ENCODE peak calls at places on chromosomes 1 and 21, in nine cellular contexts. H, M, V, Y, Z, G, S, L and W are unnamed samples.

GRCh38 chr1:112849425-112849966 is 106.5 kb downstream of the SLC16A1 start:
- DNase-seq in H (peak), M (peak), V (no peak), Y (peak), Z (peak), G (no peak), S (peak), L (peak), W (peak)

GRCh38 chr1:21269461-21270085 is 20.7 kb downstream of the ECE1 start:
- DNase-seq in H (no peak), M (no peak), V (peak), Y (no peak), Z (no peak), G (no peak), S (no peak), L (no peak), W (no peak)

GRCh38 chr21:36310016-36310415 is 10.0 kb upstream of the MORC3 start:
- DNase-seq in H (no peak), M (no peak), V (no peak), Y (no peak), Z (no peak), G (no peak), S (no peak), L (no peak), W (no peak)

GRCh38 chr1:234970731-234971476 is 157.7 kb downstream of the TOMM20 start:
- DNase-seq in H (peak), M (peak), V (peak), Y (no peak), Z (peak), G (peak), S (peak), L (no peak), W (peak)

GRCh38 chr1:3338725-3339070 is 115.8 kb upstream of the ARHGEF16 start:
- DNase-seq in H (no peak), M (no peak), V (no peak), Y (no peak), Z (no peak), G (no peak), S (no peak), L (no peak), W (no peak)

GRCh38 chr1:193104906-193105820 is at the start of gene GLRX2:
- DNase-seq in H (peak), M (peak), V (peak), Y (peak), Z (peak), G (peak), S (peak), L (peak), W (peak)

GRCh38 chr1:160739098-160739511 is at the start of gene SLAMF7:
- DNase-seq in H (peak), M (no peak), V (no peak), Y (peak), Z (no peak), G (no peak), S (no peak), L (no peak), W (no peak)

GRCh38 chr1:42824481-42825057 is 7.4 kb upstream of the SVBP start:
- DNase-seq in H (no peak), M (no peak), V (no peak), Y (no peak), Z (no peak), G (no peak), S (no peak), L (no peak), W (no peak)

GRCh38 chr1:35810096-35810860 is 2.5 kb downstream of the AGO4 start:
- DNase-seq in H (no peak), M (peak), V (no peak), Y (no peak), Z (no peak), G (no peak), S (peak), L (no peak), W (peak)

GRCh38 chr1:53525595-53525994 is 66.4 kb downstream of the DMRTB1 start:
- DNase-seq in H (no peak), M (no peak), V (no peak), Y (no peak), Z (peak), G (no peak), S (no peak), L (no peak), W (no peak)

GRCh38 chr1:227729881-227730629 is 5.0 kb downstream of the JMJD4 start:
- DNase-seq in H (no peak), M (peak), V (peak), Y (peak), Z (peak), G (no peak), S (peak), L (no peak), W (peak)

GRCh38 chr1:17168480-17168878 is 36.4 kb upstream of the PADI1 start:
- DNase-seq in H (no peak), M (peak), V (no peak), Y (no peak), Z (no peak), G (no peak), S (no peak), L (no peak), W (peak)

GRCh38 chr1:182237329-182237728 is 154.3 kb downstream of the GLUL start:
- DNase-seq in H (no peak), M (no peak), V (no peak), Y (no peak), Z (no peak), G (no peak), S (peak), L (no peak), W (no peak)

GRCh38 chr1:84653130-84653680 is 37.1 kb downstream of the SSX2IP start:
- DNase-seq in H (no peak), M (no peak), V (no peak), Y (no peak), Z (no peak), G (no peak), S (no peak), L (no peak), W (peak)

GRCh38 chr1:41653574-41653973 is 169.1 kb upstream of the EDN2 start:
- DNase-seq in H (no peak), M (no peak), V (peak), Y (no peak), Z (no peak), G (no peak), S (no peak), L (no peak), W (no peak)

GRCh38 chr1:105608713-105609112 is 1447.8 kb upstream of the PRMT6 start:
- DNase-seq in H (no peak), M (no peak), V (no peak), Y (no peak), Z (no peak), G (no peak), S (peak), L (no peak), W (peak)

GRCh38 chr1:115411388-115412063 is 73.5 kb upstream of the NGF start:
- DNase-seq in H (no peak), M (peak), V (peak), Y (no peak), Z (no peak), G (no peak), S (peak), L (no peak), W (peak)

GRCh38 chr21:46191257-46191685 is 7.0 kb upstream of the SPATC1L start:
- DNase-seq in H (no peak), M (peak), V (peak), Y (no peak), Z (no peak), G (peak), S (peak), L (no peak), W (peak)

GRCh38 chr21:42330380-42331336 is 15.4 kb upstream of the TFF3 start:
- DNase-seq in H (no peak), M (no peak), V (no peak), Y (no peak), Z (no peak), G (no peak), S (no peak), L (no peak), W (no peak)

GRCh38 chr1:28893403-28894102 is 20.8 kb upstream of the EPB41 start:
- DNase-seq in H (no peak), M (no peak), V (no peak), Y (no peak), Z (peak), G (no peak), S (no peak), L (no peak), W (peak)

GRCh38 chr1:9399510-9400424 is 107.1 kb downstream of the SPSB1 start:
- DNase-seq in H (peak), M (no peak), V (peak), Y (no peak), Z (no peak), G (peak), S (peak), L (no peak), W (peak)

GRCh38 chr1:24391882-24392603 is 21.5 kb downstream of the STPG1 start:
- DNase-seq in H (peak), M (peak), V (peak), Y (peak), Z (peak), G (peak), S (peak), L (peak), W (peak)

GRCh38 chr1:220962031-220962751 is 82.9 kb downstream of the HLX start:
- DNase-seq in H (no peak), M (peak), V (no peak), Y (no peak), Z (no peak), G (no peak), S (peak), L (no peak), W (peak)

DNA sequence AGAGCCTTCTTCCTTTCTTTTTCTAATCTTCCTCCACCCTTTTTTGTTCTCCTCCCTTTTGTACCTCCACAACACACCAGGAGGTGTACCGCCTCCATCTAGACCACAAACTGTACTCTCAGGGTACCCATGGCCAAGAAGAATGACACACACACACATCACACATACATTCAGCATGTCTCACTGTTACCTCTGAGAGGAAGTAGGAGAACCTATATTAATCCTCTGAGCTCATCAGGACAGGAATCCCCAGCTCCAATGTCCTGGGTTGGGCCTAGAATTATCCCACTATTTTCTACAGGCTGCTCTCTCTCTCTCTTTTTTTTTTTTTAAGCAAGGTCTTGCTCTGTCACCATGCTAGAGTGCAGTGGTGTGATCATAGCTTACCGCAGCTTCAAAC is 36.7 kb downstream of the ATP2B4 start:
- DNase-seq in H (no peak), M (peak), V (no peak), Y (peak), Z (no peak), G (no peak), S (no peak), L (no peak), W (peak)
- TF ChIP-seq CTCF in H (no peak), M (no peak), V (no peak), Y (no peak), Z (no peak), G (no peak), S (no peak), L (no peak), W (peak)

GRCh38 chr1:1145547-1145914 is 28.1 kb upstream of the TTLL10 start:
- DNase-seq in H (no peak), M (no peak), V (no peak), Y (no peak), Z (no peak), G (no peak), S (no peak), L (no peak), W (no peak)

GRCh38 chr1:1143636-1144035 is 27.7 kb upstream of the C1orf159 start:
- DNase-seq in H (no peak), M (no peak), V (no peak), Y (no peak), Z (no peak), G (no peak), S (no peak), L (no peak), W (no peak)

GRCh38 chr1:1144122-1144842 is 28.4 kb upstream of the C1orf159 start:
- DNase-seq in H (no peak), M (no peak), V (no peak), Y (peak), Z (peak), G (peak), S (no peak), L (no peak), W (no peak)

GRCh38 chr1:1146026-1146425 is 27.7 kb upstream of the TTLL10 start:
- DNase-seq in H (no peak), M (no peak), V (no peak), Y (no peak), Z (no peak), G (no peak), S (no peak), L (no peak), W (no peak)

GRCh38 chr1:1144843-1145546 is 28.7 kb upstream of the TTLL10 start:
- DNase-seq in H (no peak), M (no peak), V (no peak), Y (no peak), Z (no peak), G (no peak), S (no peak), L (no peak), W (no peak)
- H3K4me3 ChIP-seq in H (no peak), M (no peak), V (no peak), Y (no peak), Z (no peak), G (no peak), S (no peak), L (no peak), W (no peak)

GRCh38 chr1:30995990-30996612 is 69.4 kb downstream of the PUM1 start:
- DNase-seq in H (no peak), M (no peak), V (no peak), Y (no peak), Z (no peak), G (no peak), S (no peak), L (no peak), W (no peak)
- TF ChIP-seq CTCF in H (no peak), M (no peak), V (no peak), Y (no peak), Z (no peak), G (no peak), S (no peak), L (no peak), W (no peak)

GRCh38 chr1:983736-984475 is 2.0 kb upstream of the PERM1 start:
- DNase-seq in H (peak), M (peak), V (peak), Y (peak), Z (peak), G (peak), S (peak), L (peak), W (no peak)
- H3K4me3 ChIP-seq in H (no peak), M (peak), V (no peak), Y (no peak), Z (no peak), G (peak), S (no peak), L (no peak), W (no peak)

DNA sequence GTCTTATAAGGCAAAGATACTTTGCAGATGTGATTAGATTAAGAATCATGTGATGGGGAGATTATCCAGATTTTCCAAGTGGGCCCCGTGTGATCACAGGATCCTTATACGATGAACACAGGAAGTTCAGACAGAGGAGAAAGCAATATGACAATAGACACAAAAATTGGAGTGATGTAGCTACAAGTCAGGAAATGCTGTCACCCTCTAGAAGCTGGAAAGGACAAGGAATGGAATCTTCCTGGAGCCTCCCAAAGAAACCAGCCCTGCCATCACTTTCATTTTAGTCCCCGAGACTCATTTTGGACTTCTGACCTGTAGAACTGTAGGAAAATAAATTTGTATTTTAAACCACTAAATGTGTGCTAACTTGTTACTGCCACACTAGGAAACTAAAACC is 61.9 kb upstream of the C1orf21 start:
- DNase-seq in H (no peak), M (no peak), V (no peak), Y (no peak), Z (no peak), G (no peak), S (no peak), L (no peak), W (no peak)
- TF ChIP-seq CTCF in H (no peak), M (no peak), V (no peak), Y (no peak), Z (no peak), G (no peak), S (no peak), L (no peak), W (no peak)